ENCODE peak calls at places on chromosomes 3 and 15, in four cellular contexts. D is mesothelial cell of epicardium; T is CD8-positive, alpha-beta T cell; H is AG04450. X is an unnamed sample.

GRCh38 chr15:67101981-67102929 is 36.9 kb downstream of the SMAD3 start:
- DNase-seq in D (no peak), T (peak), H (no peak), X (no peak)

GRCh38 chr3:69419276-69419675 is 33.4 kb upstream of the FRMD4B start:
- DNase-seq in D (no peak), T (no peak), H (no peak), X (no peak)

GRCh38 chr3:6994081-6994668 is 133.3 kb downstream of the GRM7 start:
- DNase-seq in D (no peak), T (no peak), H (no peak), X (no peak)

GRCh38 chr3:24245056-24245455 is 249.6 kb downstream of the THRB start:
- DNase-seq in D (no peak), T (no peak), H (no peak), X (no peak)

GRCh38 chr3:150699068-150699635 is 4.6 kb downstream of the ERICH6 start:
- DNase-seq in D (no peak), T (no peak), H (no peak), X (no peak)

GRCh38 chr3:67458406-67458805 is 196.0 kb downstream of the SUCLG2 start:
- DNase-seq in D (no peak), T (no peak), H (peak), X (no peak)

GRCh38 chr3:139629033-139629432 is 48.7 kb downstream of the NMNAT3 start:
- DNase-seq in D (no peak), T (no peak), H (no peak), X (no peak)

GRCh38 chr3:158109804-158110657 is at the start of gene RSRC1:
- DNase-seq in D (peak), T (peak), H (peak), X (peak)

GRCh38 chr3:156535162-156535627 is 19.7 kb downstream of the SSR3 start:
- DNase-seq in D (no peak), T (no peak), H (peak), X (no peak)

GRCh38 chr3:64143399-64144130 is 81.7 kb downstream of the PRICKLE2 start:
- DNase-seq in D (no peak), T (no peak), H (peak), X (no peak)

GRCh38 chr3:6540981-6541380 is 319.9 kb upstream of the GRM7 start:
- DNase-seq in D (no peak), T (no peak), H (no peak), X (peak)

GRCh38 chr3:151327571-151328198 is 1.7 kb downstream of the P2RY13 start:
- DNase-seq in D (no peak), T (no peak), H (no peak), X (no peak)

GRCh38 chr3:126704494-126705214 is 614 bp downstream of the CHCHD6 start:
- DNase-seq in D (no peak), T (no peak), H (no peak), X (peak)

GRCh38 chr3:46705022-46705530 is 3.9 kb downstream of the TMIE start:
- DNase-seq in D (no peak), T (peak), H (peak), X (peak)

GRCh38 chr15:70486451-70487379 is 276.6 kb downstream of the UACA start:
- DNase-seq in D (no peak), T (peak), H (peak), X (peak)

GRCh38 chr3:107524214-107525100 is 1.7 kb downstream of the BBX start:
- DNase-seq in D (no peak), T (peak), H (no peak), X (peak)

GRCh38 chr15:44729394-44729913 is 6.9 kb upstream of the TRIM69 start:
- DNase-seq in D (no peak), T (peak), H (no peak), X (peak)

GRCh38 chr15:33581032-33581431 is 270.3 kb downstream of the RYR3 start:
- DNase-seq in D (no peak), T (no peak), H (no peak), X (peak)

GRCh38 chr3:67415504-67415903 is 238.9 kb downstream of the SUCLG2 start:
- DNase-seq in D (no peak), T (no peak), H (peak), X (no peak)

GRCh38 chr3:105647047-105647446 is 221.8 kb downstream of the CBLB start:
- DNase-seq in D (no peak), T (no peak), H (peak), X (peak)

GRCh38 chr15:28037969-28038640 is 61.0 kb downstream of the OCA2 start:
- DNase-seq in D (no peak), T (no peak), H (no peak), X (no peak)

GRCh38 chr15:58201536-58201935 is 63.4 kb downstream of the AQP9 start:
- DNase-seq in D (no peak), T (no peak), H (no peak), X (no peak)

GRCh38 chr3:158748237-158748828 is 16.1 kb upstream of the RARRES1 start:
- DNase-seq in D (no peak), T (no peak), H (no peak), X (peak)

GRCh38 chr3:135503429-135504083 is 462.0 kb upstream of the PPP2R3A start:
- DNase-seq in D (peak), T (no peak), H (peak), X (peak)

GRCh38 chr3:12901631-12902045 is 60.3 kb upstream of the RPL32 start:
- DNase-seq in D (no peak), T (no peak), H (no peak), X (no peak)

GRCh38 chr15:82812994-82813393 is 3.6 kb downstream of the WHAMM start:
- DNase-seq in D (no peak), T (no peak), H (no peak), X (no peak)

GRCh38 chr3:150757768-150758167 is 5.2 kb downstream of the SIAH2 start:
- DNase-seq in D (no peak), T (no peak), H (no peak), X (no peak)

GRCh38 chr3:196016485-196016884 is 65.4 kb downstream of the TFRC start:
- DNase-seq in D (no peak), T (no peak), H (peak), X (no peak)

GRCh38 chr15:99057697-99058420 is 47.0 kb upstream of the SYNM start:
- DNase-seq in D (no peak), T (no peak), H (no peak), X (no peak)

GRCh38 chr3:146577662-146578061 is 27.5 kb downstream of the PLSCR5 start:
- DNase-seq in D (no peak), T (peak), H (peak), X (no peak)

GRCh38 chr3:140626856-140627255 is 51.0 kb upstream of the TRIM42 start:
- DNase-seq in D (no peak), T (no peak), H (no peak), X (no peak)

GRCh38 chr3:46586738-46587246 is 20.7 kb upstream of the LRRC2 start:
- DNase-seq in D (no peak), T (no peak), H (no peak), X (no peak)

GRCh38 chr3:149673393-149673792 is 15.6 kb upstream of the WWTR1 start:
- DNase-seq in D (no peak), T (no peak), H (no peak), X (no peak)

GRCh38 chr3:171965088-171965712 is 74.2 kb upstream of the FNDC3B start:
- DNase-seq in D (no peak), T (no peak), H (no peak), X (no peak)

GRCh38 chr3:170869645-170870593 is at the start of gene RPL22L1:
- DNase-seq in D (peak), T (peak), H (peak), X (peak)

GRCh38 chr3:149894211-149894610 is 76.5 kb downstream of the PFN2 start:
- DNase-seq in D (no peak), T (no peak), H (no peak), X (no peak)

GRCh38 chr15:70859998-70860397 is 6.0 kb upstream of the LARP6 start:
- DNase-seq in D (no peak), T (no peak), H (no peak), X (no peak)

GRCh38 chr3:126961191-126961790 is 21.6 kb upstream of the PLXNA1 start:
- DNase-seq in D (no peak), T (no peak), H (no peak), X (peak)

GRCh38 chr3:46665763-46666470 is 27.6 kb downstream of the ALS2CL start:
- DNase-seq in D (no peak), T (no peak), H (no peak), X (no peak)

GRCh38 chr3:65245133-65246076 is 557.6 kb upstream of the ADAMTS9 start:
- DNase-seq in D (no peak), T (no peak), H (no peak), X (no peak)
- TF ChIP-seq CTCF in D (peak), T (no peak), H (peak), X (peak)

GRCh38 chr3:19541284-19541683 is 392.7 kb downstream of the EFHB start:
- DNase-seq in D (no peak), T (no peak), H (no peak), X (no peak)

GRCh38 chr3:19539488-19540395 is 391.4 kb downstream of the KCNH8 start:
- DNase-seq in D (no peak), T (no peak), H (no peak), X (no peak)

GRCh38 chr3:19540464-19540863 is 392.2 kb downstream of the KCNH8 start:
- DNase-seq in D (no peak), T (no peak), H (no peak), X (no peak)

GRCh38 chr3:19547665-19548464 is 386.2 kb downstream of the EFHB start:
- DNase-seq in D (no peak), T (no peak), H (no peak), X (no peak)

DNA sequence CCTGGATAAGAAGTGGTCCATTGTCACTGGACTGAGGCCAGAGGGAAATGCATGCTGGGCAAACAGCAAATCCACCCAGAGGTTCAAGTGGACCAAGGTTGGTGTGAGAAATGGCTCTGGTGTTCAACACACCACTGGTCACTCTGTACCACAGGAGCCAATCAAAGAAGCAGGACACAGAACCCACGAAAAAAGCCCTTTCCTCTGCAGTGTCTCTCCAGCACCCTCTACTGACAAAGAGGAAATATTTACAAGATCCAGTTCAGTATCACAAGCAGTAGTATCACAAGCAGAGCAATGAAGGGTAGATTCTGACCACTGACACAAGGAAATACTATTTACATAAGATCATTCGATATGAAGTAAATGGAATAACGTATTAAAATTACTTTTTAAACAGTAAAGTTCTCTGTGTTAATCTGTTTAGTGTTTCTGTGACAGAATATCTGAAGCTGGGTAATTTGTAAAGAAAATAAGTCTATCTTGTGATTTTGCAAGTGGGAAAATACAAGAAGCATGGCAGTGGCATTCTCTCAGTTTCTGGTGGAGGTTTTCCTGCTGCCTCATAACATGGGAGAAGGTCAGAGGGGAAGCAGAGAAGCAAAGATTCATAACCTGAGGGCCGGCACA is 390.7 kb downstream of the EFHB start:
- DNase-seq in D (no peak), T (no peak), H (no peak), X (no peak)
- TF ChIP-seq CTCF in D (peak), T (no peak), H (no peak), X (no peak)

GRCh38 chr15:35697549-35698299 is 151.8 kb upstream of the DPH6 start:
- DNase-seq in D (no peak), T (no peak), H (peak), X (no peak)

GRCh38 chr15:35701402-35702046 is 155.6 kb upstream of the DPH6 start:
- DNase-seq in D (no peak), T (no peak), H (no peak), X (no peak)

GRCh38 chr15:35698978-35699377 is 153.0 kb upstream of the DPH6 start:
- DNase-seq in D (no peak), T (no peak), H (no peak), X (no peak)

GRCh38 chr15:35696767-35697231 is 150.8 kb upstream of the DPH6 start:
- DNase-seq in D (no peak), T (no peak), H (peak), X (no peak)

DNA sequence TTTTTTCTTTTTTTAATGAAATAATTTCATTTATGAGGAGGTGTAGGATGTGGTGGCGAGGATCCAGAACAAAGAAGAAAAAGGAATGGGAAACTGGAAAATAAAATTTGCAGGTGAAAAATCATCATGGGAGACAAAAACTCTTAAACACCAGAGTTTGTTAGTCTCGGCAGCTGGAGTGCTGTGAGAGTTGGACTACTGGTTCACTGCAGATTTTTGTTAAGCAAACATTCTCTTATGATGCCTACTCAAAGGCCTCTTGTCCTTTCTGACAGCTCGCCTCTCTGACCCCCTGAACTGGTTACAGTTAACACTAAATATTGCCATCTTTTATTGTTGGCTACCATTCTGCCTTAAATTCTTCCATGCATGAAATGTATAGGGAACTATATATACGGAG is 152.4 kb upstream of the DPH6 start:
- DNase-seq in D (no peak), T (no peak), H (no peak), X (no peak)
- TF ChIP-seq CTCF in D (no peak), T (no peak), H (no peak), X (no peak)

GRCh38 chr3:71489315-71489761 is 94.2 kb downstream of the FOXP1 start:
- DNase-seq in D (no peak), T (peak), H (no peak), X (no peak)
- TF ChIP-seq CTCF in D (no peak), T (peak), H (no peak), X (no peak)

X was measured in left lung.